ENCODE peak calls at places on chromosomes 5 and 9, in eight cellular contexts. One of them, this sample, is unnamed.

GRCh38 chr5:4928409-4928808 is 211.7 kb upstream of the ADAMTS16 start:
- DNase-seq in activated T-cell treated with anti-CD3 and anti-CD28 coated beads, Interleukin-2, amount 50 U/mL, for 24 hours: no peak
- DNase-seq in lung microvascular endothelial cell: no peak
- DNase-seq in IMR-90: no peak
- DNase-seq in fibroblast of lung: no peak
- DNase-seq in non-pigmented ciliary epithelial cell: no peak
- DNase-seq in fibroblast of the conjunctiva: no peak
- DNase-seq in T-helper 2 cell treated with Interferon-gamma antibody and Interleukin-4, amounts not matched to agents 5 μg/mL and 100 μg/mL, for 36 hours: no peak
- DNase-seq in this sample: no peak

GRCh38 chr5:143355710-143356109 is 47.8 kb downstream of the NR3C1 start:
- DNase-seq in IMR-90: peak
- DNase-seq in lung microvascular endothelial cell: peak
- DNase-seq in T-helper 2 cell treated with Interferon-gamma antibody and Interleukin-4, amounts not matched to agents 5 μg/mL and 100 μg/mL, for 36 hours: no peak
- DNase-seq in activated T-cell treated with anti-CD3 and anti-CD28 coated beads, Interleukin-2, amount 50 U/mL, for 24 hours: no peak
- DNase-seq in non-pigmented ciliary epithelial cell: peak
- DNase-seq in fibroblast of lung: peak
- DNase-seq in fibroblast of the conjunctiva: peak
- DNase-seq in this sample: peak

GRCh38 chr5:71780597-71780996 is 61.5 kb downstream of the CARTPT start:
- DNase-seq in non-pigmented ciliary epithelial cell: no peak
- DNase-seq in T-helper 2 cell treated with Interferon-gamma antibody and Interleukin-4, amounts not matched to agents 5 μg/mL and 100 μg/mL, for 36 hours: no peak
- DNase-seq in fibroblast of the conjunctiva: no peak
- DNase-seq in IMR-90: no peak
- DNase-seq in fibroblast of lung: no peak
- DNase-seq in lung microvascular endothelial cell: no peak
- DNase-seq in activated T-cell treated with anti-CD3 and anti-CD28 coated beads, Interleukin-2, amount 50 U/mL, for 24 hours: no peak
- DNase-seq in this sample: no peak

GRCh38 chr5:165616550-165617430 is 2111.4 kb downstream of the MAT2B start:
- DNase-seq in T-helper 2 cell treated with Interferon-gamma antibody and Interleukin-4, amounts not matched to agents 5 μg/mL and 100 μg/mL, for 36 hours: no peak
- DNase-seq in lung microvascular endothelial cell: no peak
- DNase-seq in fibroblast of lung: peak
- DNase-seq in activated T-cell treated with anti-CD3 and anti-CD28 coated beads, Interleukin-2, amount 50 U/mL, for 24 hours: no peak
- DNase-seq in fibroblast of the conjunctiva: no peak
- DNase-seq in non-pigmented ciliary epithelial cell: no peak
- DNase-seq in IMR-90: peak
- DNase-seq in this sample: no peak

GRCh38 chr9:93576296-93577044 is at the start of gene PHF2:
- DNase-seq in activated T-cell treated with anti-CD3 and anti-CD28 coated beads, Interleukin-2, amount 50 U/mL, for 24 hours: peak
- DNase-seq in non-pigmented ciliary epithelial cell: no peak
- DNase-seq in IMR-90: no peak
- DNase-seq in fibroblast of the conjunctiva: no peak
- DNase-seq in T-helper 2 cell treated with Interferon-gamma antibody and Interleukin-4, amounts not matched to agents 5 μg/mL and 100 μg/mL, for 36 hours: peak
- DNase-seq in lung microvascular endothelial cell: peak
- DNase-seq in fibroblast of lung: no peak
- DNase-seq in this sample: no peak

GRCh38 chr5:102959055-102959454 is 160.9 kb downstream of the GIN1 start:
- DNase-seq in T-helper 2 cell treated with Interferon-gamma antibody and Interleukin-4, amounts not matched to agents 5 μg/mL and 100 μg/mL, for 36 hours: no peak
- DNase-seq in lung microvascular endothelial cell: peak
- DNase-seq in IMR-90: peak
- DNase-seq in activated T-cell treated with anti-CD3 and anti-CD28 coated beads, Interleukin-2, amount 50 U/mL, for 24 hours: no peak
- DNase-seq in fibroblast of the conjunctiva: peak
- DNase-seq in non-pigmented ciliary epithelial cell: peak
- DNase-seq in fibroblast of lung: peak
- DNase-seq in this sample: peak

GRCh38 chr5:35799751-35800150 is 56.9 kb upstream of the IL7R start:
- DNase-seq in lung microvascular endothelial cell: no peak
- DNase-seq in non-pigmented ciliary epithelial cell: no peak
- DNase-seq in T-helper 2 cell treated with Interferon-gamma antibody and Interleukin-4, amounts not matched to agents 5 μg/mL and 100 μg/mL, for 36 hours: no peak
- DNase-seq in activated T-cell treated with anti-CD3 and anti-CD28 coated beads, Interleukin-2, amount 50 U/mL, for 24 hours: no peak
- DNase-seq in IMR-90: no peak
- DNase-seq in fibroblast of lung: no peak
- DNase-seq in fibroblast of the conjunctiva: no peak
- DNase-seq in this sample: no peak

GRCh38 chr5:8508196-8508595 is 639.2 kb downstream of the MTRR start:
- DNase-seq in non-pigmented ciliary epithelial cell: no peak
- DNase-seq in T-helper 2 cell treated with Interferon-gamma antibody and Interleukin-4, amounts not matched to agents 5 μg/mL and 100 μg/mL, for 36 hours: no peak
- DNase-seq in fibroblast of the conjunctiva: no peak
- DNase-seq in lung microvascular endothelial cell: no peak
- DNase-seq in fibroblast of lung: peak
- DNase-seq in activated T-cell treated with anti-CD3 and anti-CD28 coated beads, Interleukin-2, amount 50 U/mL, for 24 hours: no peak
- DNase-seq in IMR-90: peak
- DNase-seq in this sample: no peak

GRCh38 chr5:28648108-28648507 is 1609.7 kb upstream of the CDH9 start:
- DNase-seq in fibroblast of lung: no peak
- DNase-seq in IMR-90: no peak
- DNase-seq in non-pigmented ciliary epithelial cell: peak
- DNase-seq in lung microvascular endothelial cell: no peak
- DNase-seq in activated T-cell treated with anti-CD3 and anti-CD28 coated beads, Interleukin-2, amount 50 U/mL, for 24 hours: no peak
- DNase-seq in fibroblast of the conjunctiva: peak
- DNase-seq in T-helper 2 cell treated with Interferon-gamma antibody and Interleukin-4, amounts not matched to agents 5 μg/mL and 100 μg/mL, for 36 hours: no peak
- DNase-seq in this sample: peak

GRCh38 chr5:42970636-42971559 is 69.2 kb downstream of the ANXA2R start:
- DNase-seq in non-pigmented ciliary epithelial cell: no peak
- DNase-seq in lung microvascular endothelial cell: no peak
- DNase-seq in fibroblast of lung: no peak
- DNase-seq in T-helper 2 cell treated with Interferon-gamma antibody and Interleukin-4, amounts not matched to agents 5 μg/mL and 100 μg/mL, for 36 hours: no peak
- DNase-seq in IMR-90: no peak
- DNase-seq in fibroblast of the conjunctiva: no peak
- DNase-seq in activated T-cell treated with anti-CD3 and anti-CD28 coated beads, Interleukin-2, amount 50 U/mL, for 24 hours: no peak
- DNase-seq in this sample: no peak

GRCh38 chr9:76227165-76227564 is 167.1 kb downstream of the RFK start:
- DNase-seq in lung microvascular endothelial cell: no peak
- DNase-seq in T-helper 2 cell treated with Interferon-gamma antibody and Interleukin-4, amounts not matched to agents 5 μg/mL and 100 μg/mL, for 36 hours: no peak
- DNase-seq in activated T-cell treated with anti-CD3 and anti-CD28 coated beads, Interleukin-2, amount 50 U/mL, for 24 hours: no peak
- DNase-seq in non-pigmented ciliary epithelial cell: no peak
- DNase-seq in fibroblast of the conjunctiva: no peak
- DNase-seq in fibroblast of lung: no peak
- DNase-seq in IMR-90: no peak
- DNase-seq in this sample: no peak

GRCh38 chr5:126600631-126601511 is at the start of gene PHAX:
- DNase-seq in fibroblast of the conjunctiva: peak
- DNase-seq in non-pigmented ciliary epithelial cell: no peak
- DNase-seq in activated T-cell treated with anti-CD3 and anti-CD28 coated beads, Interleukin-2, amount 50 U/mL, for 24 hours: peak
- DNase-seq in fibroblast of lung: peak
- DNase-seq in lung microvascular endothelial cell: peak
- DNase-seq in IMR-90: peak
- DNase-seq in T-helper 2 cell treated with Interferon-gamma antibody and Interleukin-4, amounts not matched to agents 5 μg/mL and 100 μg/mL, for 36 hours: peak
- DNase-seq in this sample: no peak

GRCh38 chr9:87711857-87712800 is 13.8 kb upstream of the CTSL start:
- DNase-seq in fibroblast of the conjunctiva: peak
- DNase-seq in T-helper 2 cell treated with Interferon-gamma antibody and Interleukin-4, amounts not matched to agents 5 μg/mL and 100 μg/mL, for 36 hours: no peak
- DNase-seq in lung microvascular endothelial cell: peak
- DNase-seq in activated T-cell treated with anti-CD3 and anti-CD28 coated beads, Interleukin-2, amount 50 U/mL, for 24 hours: no peak
- DNase-seq in IMR-90: peak
- DNase-seq in fibroblast of lung: peak
- DNase-seq in non-pigmented ciliary epithelial cell: peak
- DNase-seq in this sample: peak

This sample was measured in HS-27A.